ENCODE peak calls at places on chromosomes 4 and X, in ten cellular contexts. V is heart left ventricle, Y is lung, O is ovary, D is neural progenitor cell, I is AG10803, M is lower leg skin, J is uterus, Z is RWPE1, X is thoracic aorta. L is an unnamed sample.

GRCh38 chr4:53478671-53479456 is 101.4 kb downstream of the FIP1L1 start:
- DNase-seq in V (no peak), Y (no peak), O (no peak), D (no peak), I (peak; percentile 92), M (no peak), J (no peak), Z (peak; percentile 60), X (no peak), L (no peak)

GRCh38 chr4:73258668-73259551 is at the start of gene ANKRD17:
- DNase-seq in V (peak; percentile 93), Y (peak; percentile 94), O (peak; percentile 93), D (peak; percentile 96), I (peak; percentile 91), M (peak; percentile 90), J (peak; percentile 91), Z (peak; percentile 90), X (peak; percentile 74), L (peak; percentile 88)

GRCh38 chr4:140718240-140718639 is 37.9 kb downstream of the TBC1D9 start:
- DNase-seq in V (no peak), Y (no peak), O (no peak), D (no peak), I (peak; percentile 68), M (no peak), J (no peak), Z (no peak), X (no peak), L (no peak)

GRCh38 chr4:89110541-89110985 is 770 bp upstream of the TIGD2 start:
- DNase-seq in V (no peak), Y (no peak), O (no peak), D (no peak), I (no peak), M (peak; percentile 17), J (no peak), Z (peak; percentile 20), X (no peak), L (no peak)

GRCh38 chrX:111100191-111100590 is 4.2 kb downstream of the PAK3 start:
- DNase-seq in V (no peak), Y (no peak), O (no peak), D (peak; percentile 83), I (peak; percentile 37), M (no peak), J (no peak), Z (peak; percentile 63), X (no peak), L (peak; percentile 35)

GRCh38 chr4:1040344-1041146 is 29.1 kb downstream of the FGFRL1 start:
- DNase-seq in V (no peak), Y (no peak), O (peak; percentile 33), D (no peak), I (no peak), M (no peak), J (no peak), Z (no peak), X (no peak), L (no peak)

GRCh38 chr4:44861756-44862155 is 135.4 kb upstream of the GNPDA2 start:
- DNase-seq in V (no peak), Y (no peak), O (no peak), D (no peak), I (no peak), M (no peak), J (no peak), Z (peak; percentile 4), X (no peak), L (no peak)

GRCh38 chr4:1048781-1049590 is 37.6 kb downstream of the FGFRL1 start:
- DNase-seq in V (peak; percentile 12), Y (no peak), O (peak; percentile 15), D (peak; percentile 1), I (no peak), M (no peak), J (no peak), Z (no peak), X (no peak), L (no peak)

GRCh38 chr4:94889961-94890360 is 132.2 kb downstream of the BMPR1B start:
- DNase-seq in V (no peak), Y (no peak), O (no peak), D (no peak), I (peak; percentile 90), M (no peak), J (no peak), Z (peak; percentile 36), X (no peak), L (no peak)

GRCh38 chr4:94889523-94889922 is 131.8 kb downstream of the BMPR1B start:
- DNase-seq in V (no peak), Y (no peak), O (no peak), D (no peak), I (no peak), M (no peak), J (no peak), Z (no peak), X (no peak), L (no peak)

GRCh38 chr4:94895081-94895480 is 137.3 kb downstream of the BMPR1B start:
- DNase-seq in V (no peak), Y (no peak), O (no peak), D (no peak), I (no peak), M (no peak), J (no peak), Z (no peak), X (no peak), L (no peak)

GRCh38 chr4:94890579-94890978 is 132.8 kb downstream of the BMPR1B start:
- DNase-seq in V (no peak), Y (no peak), O (no peak), D (no peak), I (no peak), M (no peak), J (no peak), Z (no peak), X (no peak), L (no peak)

DNA sequence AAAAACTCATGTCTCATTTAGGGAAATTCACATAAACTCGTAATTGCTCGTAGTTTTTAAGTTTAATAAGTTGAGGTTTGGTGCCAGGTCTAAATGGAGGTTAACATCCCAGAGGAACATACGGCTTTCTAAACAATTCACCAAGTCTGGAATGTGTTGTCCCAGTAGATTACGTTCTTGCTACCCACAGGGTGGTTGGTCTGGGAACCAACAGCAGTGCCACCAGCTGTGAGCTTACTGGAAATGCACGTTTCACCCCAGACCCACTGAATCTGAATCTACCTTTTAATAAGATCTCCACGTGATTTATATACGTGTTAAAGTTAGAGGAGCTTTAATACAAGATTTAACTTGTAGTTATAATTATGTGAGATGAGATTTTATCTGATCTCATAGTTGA is 134.3 kb downstream of the BMPR1B start:
- DNase-seq in V (no peak), Y (no peak), O (no peak), D (no peak), I (peak; percentile 5), M (no peak), J (no peak), Z (peak; percentile 7), X (no peak), L (peak; percentile 35)
- TF ChIP-seq CTCF in V (no peak), Y (no peak), O (no peak), D (no peak), I (no peak), M (no peak), J (no peak), Z (no peak), X (no peak), L (no peak)

DNA sequence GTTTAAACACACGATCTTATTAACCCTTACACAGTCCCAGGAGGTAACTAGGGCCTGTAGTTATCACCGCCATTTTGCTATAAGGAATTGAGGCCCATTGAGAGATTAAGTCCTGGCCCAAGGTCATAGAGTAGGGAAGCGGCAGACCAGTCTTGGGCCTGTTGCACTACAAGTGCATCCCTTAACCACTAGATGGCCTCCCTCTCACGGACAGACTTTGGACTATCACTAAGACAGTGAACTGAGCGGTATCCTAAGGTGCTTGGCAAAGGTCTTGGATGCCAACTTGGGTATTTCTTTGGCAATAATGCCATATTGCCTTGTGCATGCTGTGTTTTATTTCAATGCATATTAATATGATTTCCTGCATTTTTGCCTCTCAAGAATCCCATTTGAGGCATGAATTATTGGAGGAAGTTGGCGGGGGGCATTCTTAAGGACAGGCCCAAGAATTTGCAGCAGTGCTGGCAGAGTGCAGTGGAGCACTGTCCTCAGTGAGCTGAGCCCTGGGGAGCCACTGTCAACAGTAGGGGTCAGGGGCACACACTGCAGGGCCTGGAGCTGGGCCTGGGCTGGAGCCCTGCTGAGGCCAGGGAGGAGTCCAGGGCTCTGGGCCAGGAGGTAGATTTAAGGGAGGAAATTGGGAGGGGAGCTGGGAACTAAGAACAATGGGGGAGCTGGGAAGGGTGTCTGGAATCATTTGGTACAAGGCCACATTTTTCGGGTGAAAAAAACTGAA is 147.4 kb downstream of the SMIM20 start:
- DNase-seq in V (no peak), Y (no peak), O (no peak), D (peak; percentile 73), I (no peak), M (no peak), J (no peak), Z (peak; percentile 23), X (no peak), L (peak; percentile 17)
- TF ChIP-seq CTCF in V (no peak), Y (peak; percentile 21), O (no peak), D (peak; percentile 72), I (peak; percentile 56), M (no peak), J (peak; percentile 19), Z (peak; percentile 41), X (peak; percentile 23), L (peak; percentile 12)

GRCh38 chrX:18354369-18355329 is at the start of gene SCML2:
- DNase-seq in V (peak; percentile 39), Y (no peak), O (peak; percentile 55), D (peak; percentile 71), I (peak; percentile 32), M (no peak), J (peak; percentile 43), Z (no peak), X (no peak), L (peak; percentile 45)

GRCh38 chrX:18348047-18348446 is 6.4 kb downstream of the SCML2 start:
- DNase-seq in V (no peak), Y (no peak), O (no peak), D (no peak), I (peak; percentile 4), M (no peak), J (no peak), Z (no peak), X (no peak), L (no peak)

GRCh38 chrX:18351774-18352173 is 2.7 kb downstream of the SCML2 start:
- DNase-seq in V (no peak), Y (no peak), O (no peak), D (peak; percentile 31), I (no peak), M (no peak), J (no peak), Z (no peak), X (no peak), L (no peak)

GRCh38 chrX:18353931-18354368 is 538 bp downstream of the SCML2 start:
- DNase-seq in V (no peak), Y (no peak), O (peak; percentile 41), D (peak; percentile 70), I (peak; percentile 0), M (no peak), J (peak; percentile 17), Z (no peak), X (no peak), L (peak; percentile 17)
- TF ChIP-seq CTCF in V (no peak), Y (no peak), O (no peak), D (peak; percentile 22), I (no peak), M (no peak), J (no peak), Z (peak; percentile 23), X (no peak), L (no peak)

DNA sequence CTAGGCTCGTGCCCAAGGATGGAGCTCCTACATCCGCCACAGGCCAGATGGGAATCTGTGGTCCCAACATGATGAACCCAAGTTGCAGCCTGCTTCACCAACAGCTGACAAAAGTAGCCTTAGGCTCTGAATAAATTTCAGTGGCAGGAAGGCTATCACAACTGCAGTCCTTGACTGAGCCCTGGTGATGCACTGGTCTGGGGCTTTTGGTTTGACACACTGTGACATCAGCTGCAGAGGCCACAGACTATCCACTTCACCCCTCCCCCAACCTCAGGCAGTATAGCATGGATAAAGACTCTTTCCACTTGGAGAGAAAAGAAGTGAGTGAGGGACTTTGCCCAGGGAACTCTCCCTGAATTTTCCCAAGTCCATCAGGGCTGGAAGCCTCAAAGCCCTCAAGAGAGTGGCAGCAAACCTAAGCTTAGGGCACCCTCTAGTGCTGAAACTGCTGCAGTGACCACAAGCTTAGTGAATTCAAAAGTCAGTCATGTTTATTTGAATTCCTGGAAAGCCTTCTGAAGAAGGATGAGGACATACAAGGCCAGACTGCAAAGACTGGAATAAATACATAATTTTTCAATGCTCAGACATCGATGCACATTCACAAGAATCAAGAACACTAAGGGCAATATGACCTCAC is 135.0 kb upstream of the TENT5D start:
- DNase-seq in V (no peak), Y (no peak), O (no peak), D (peak; percentile 68), I (peak; percentile 12), M (no peak), J (no peak), Z (no peak), X (no peak), L (peak; percentile 55)
- TF ChIP-seq CTCF in V (peak; percentile 23), Y (no peak), O (no peak), D (peak; percentile 70), I (peak; percentile 36), M (no peak), J (no peak), Z (no peak), X (no peak), L (no peak)